ENCODE peak calls at places on chromosomes 5 and 9, in six cellular contexts. One of them, this sample, is unnamed.

GRCh38 chr5:9166202-9167147 is 379.4 kb downstream of the SEMA5A start:
- DNase-seq in OCI-LY7: no peak
- DNase-seq in HepG2: no peak
- DNase-seq in GM12865: no peak
- DNase-seq in astrocyte of the spinal cord: no peak
- DNase-seq in lower lobe of right lung: no peak
- DNase-seq in this sample: no peak

GRCh38 chr5:74641014-74641777 is 668 bp upstream of the ENC1 start:
- DNase-seq in OCI-LY7: peak
- DNase-seq in HepG2: peak
- DNase-seq in GM12865: peak
- DNase-seq in astrocyte of the spinal cord: peak
- DNase-seq in lower lobe of right lung: peak
- DNase-seq in this sample: peak

GRCh38 chr9:85743290-85744128 is 1.8 kb upstream of the AGTPBP1 start:
- DNase-seq in OCI-LY7: no peak
- DNase-seq in HepG2: peak
- DNase-seq in GM12865: no peak
- DNase-seq in astrocyte of the spinal cord: peak
- DNase-seq in lower lobe of right lung: peak
- DNase-seq in this sample: no peak

GRCh38 chr9:78130853-78131252 is 99.2 kb upstream of the GNAQ start:
- DNase-seq in OCI-LY7: no peak
- DNase-seq in HepG2: no peak
- DNase-seq in GM12865: no peak
- DNase-seq in astrocyte of the spinal cord: no peak
- DNase-seq in lower lobe of right lung: no peak
- DNase-seq in this sample: no peak

GRCh38 chr9:97293207-97293721 is 14.2 kb upstream of the CCDC180 start:
- DNase-seq in OCI-LY7: no peak
- DNase-seq in HepG2: peak
- DNase-seq in GM12865: no peak
- DNase-seq in astrocyte of the spinal cord: peak
- DNase-seq in lower lobe of right lung: no peak
- DNase-seq in this sample: no peak

GRCh38 chr9:85041737-85042136 is 372.2 kb downstream of the NTRK2 start:
- DNase-seq in OCI-LY7: no peak
- DNase-seq in HepG2: no peak
- DNase-seq in GM12865: no peak
- DNase-seq in astrocyte of the spinal cord: no peak
- DNase-seq in lower lobe of right lung: no peak
- DNase-seq in this sample: no peak

GRCh38 chr9:37908698-37909186 is 4.8 kb upstream of the SLC25A51 start:
- DNase-seq in OCI-LY7: no peak
- DNase-seq in HepG2: peak
- DNase-seq in GM12865: no peak
- DNase-seq in astrocyte of the spinal cord: peak
- DNase-seq in lower lobe of right lung: no peak
- DNase-seq in this sample: no peak

GRCh38 chr5:149936700-149937091 is 7.9 kb downstream of the PDE6A start:
- DNase-seq in OCI-LY7: no peak
- DNase-seq in HepG2: no peak
- DNase-seq in GM12865: no peak
- DNase-seq in astrocyte of the spinal cord: peak
- DNase-seq in lower lobe of right lung: no peak
- DNase-seq in this sample: no peak

GRCh38 chr5:107705390-107706014 is 34.8 kb upstream of the EFNA5 start:
- DNase-seq in OCI-LY7: no peak
- DNase-seq in HepG2: no peak
- DNase-seq in GM12865: peak
- DNase-seq in astrocyte of the spinal cord: peak
- DNase-seq in lower lobe of right lung: no peak
- DNase-seq in this sample: no peak
- H3K4me3 ChIP-seq in OCI-LY7: no peak
- H3K4me3 ChIP-seq in HepG2: no peak
- H3K4me3 ChIP-seq in GM12865: no peak
- H3K4me3 ChIP-seq in astrocyte of the spinal cord: peak
- H3K4me3 ChIP-seq in lower lobe of right lung: no peak
- H3K4me3 ChIP-seq in this sample: no peak

GRCh38 chr5:172758077-172758835 is 12.7 kb downstream of the DUSP1 start:
- DNase-seq in OCI-LY7: no peak
- DNase-seq in HepG2: no peak
- DNase-seq in GM12865: no peak
- DNase-seq in astrocyte of the spinal cord: peak
- DNase-seq in lower lobe of right lung: no peak
- DNase-seq in this sample: no peak
- H3K4me3 ChIP-seq in OCI-LY7: no peak
- H3K4me3 ChIP-seq in HepG2: peak
- H3K4me3 ChIP-seq in GM12865: no peak
- H3K4me3 ChIP-seq in astrocyte of the spinal cord: no peak
- H3K4me3 ChIP-seq in lower lobe of right lung: no peak
- H3K4me3 ChIP-seq in this sample: no peak

GRCh38 chr9:133349965-133350624 is 2.1 kb downstream of the RPL7A start:
- DNase-seq in OCI-LY7: no peak
- DNase-seq in HepG2: no peak
- DNase-seq in GM12865: no peak
- DNase-seq in astrocyte of the spinal cord: no peak
- DNase-seq in lower lobe of right lung: no peak
- DNase-seq in this sample: no peak
- H3K4me3 ChIP-seq in OCI-LY7: peak
- H3K4me3 ChIP-seq in HepG2: peak
- H3K4me3 ChIP-seq in GM12865: peak
- H3K4me3 ChIP-seq in astrocyte of the spinal cord: peak
- H3K4me3 ChIP-seq in lower lobe of right lung: no peak
- H3K4me3 ChIP-seq in this sample: no peak

GRCh38 chr9:14051459-14051858 is 262.5 kb downstream of the NFIB start:
- DNase-seq in OCI-LY7: no peak
- DNase-seq in HepG2: no peak
- DNase-seq in GM12865: no peak
- DNase-seq in astrocyte of the spinal cord: peak
- DNase-seq in lower lobe of right lung: no peak
- DNase-seq in this sample: no peak

GRCh38 chr9:14052346-14052745 is 261.6 kb downstream of the NFIB start:
- DNase-seq in OCI-LY7: no peak
- DNase-seq in HepG2: no peak
- DNase-seq in GM12865: no peak
- DNase-seq in astrocyte of the spinal cord: no peak
- DNase-seq in lower lobe of right lung: no peak
- DNase-seq in this sample: no peak

GRCh38 chr9:14058078-14058688 is 255.8 kb downstream of the NFIB start:
- DNase-seq in OCI-LY7: no peak
- DNase-seq in HepG2: no peak
- DNase-seq in GM12865: no peak
- DNase-seq in astrocyte of the spinal cord: no peak
- DNase-seq in lower lobe of right lung: no peak
- DNase-seq in this sample: no peak

GRCh38 chr9:14057347-14058077 is 256.4 kb downstream of the NFIB start:
- DNase-seq in OCI-LY7: no peak
- DNase-seq in HepG2: no peak
- DNase-seq in GM12865: no peak
- DNase-seq in astrocyte of the spinal cord: no peak
- DNase-seq in lower lobe of right lung: no peak
- DNase-seq in this sample: no peak

DNA sequence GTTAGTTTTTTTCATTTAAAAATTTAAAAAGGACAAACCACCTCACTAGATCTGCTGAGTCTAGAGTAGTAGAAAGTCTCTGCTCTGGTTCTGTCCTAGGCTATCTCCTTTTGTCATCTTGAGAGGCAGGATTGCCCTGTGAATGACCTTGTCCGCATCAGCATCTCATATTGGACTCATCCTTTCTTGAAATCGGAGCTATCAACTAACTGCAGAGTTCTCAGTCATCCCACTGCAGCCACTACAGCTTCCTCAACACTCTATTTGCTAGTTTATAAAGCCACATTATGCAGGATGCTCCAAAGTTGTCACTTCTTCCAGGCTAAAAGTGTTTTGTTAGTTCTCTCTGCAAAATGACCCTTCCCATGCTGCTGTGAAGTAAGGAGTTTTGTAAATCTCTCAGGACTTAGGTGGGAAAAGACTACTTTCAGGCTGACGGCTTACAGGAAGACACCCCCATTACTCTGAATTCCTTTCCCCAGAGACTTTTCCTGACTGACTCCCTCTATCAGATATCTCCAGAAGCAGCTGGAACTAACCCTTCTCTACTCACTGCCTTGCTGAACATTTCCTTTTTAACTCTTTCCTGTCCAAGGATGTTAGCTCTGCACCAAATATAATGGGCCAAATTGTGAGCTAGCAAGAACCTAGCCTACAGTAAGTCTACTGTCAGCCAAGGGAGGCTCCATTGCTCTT is 257.6 kb downstream of the NFIB start:
- DNase-seq in OCI-LY7: no peak
- DNase-seq in HepG2: no peak
- DNase-seq in GM12865: no peak
- DNase-seq in astrocyte of the spinal cord: no peak
- DNase-seq in lower lobe of right lung: no peak
- DNase-seq in this sample: no peak
- H3K4me3 ChIP-seq in OCI-LY7: no peak
- H3K4me3 ChIP-seq in HepG2: no peak
- H3K4me3 ChIP-seq in GM12865: no peak
- H3K4me3 ChIP-seq in astrocyte of the spinal cord: no peak
- H3K4me3 ChIP-seq in lower lobe of right lung: no peak
- H3K4me3 ChIP-seq in this sample: no peak

GRCh38 chr5:181052526-181052927 is 12.5 kb downstream of the BTNL9 start:
- DNase-seq in OCI-LY7: peak
- DNase-seq in HepG2: no peak
- DNase-seq in GM12865: peak
- DNase-seq in astrocyte of the spinal cord: no peak
- DNase-seq in lower lobe of right lung: no peak
- DNase-seq in this sample: no peak

GRCh38 chr5:181052928-181053759 is 13.1 kb downstream of the BTNL9 start:
- DNase-seq in OCI-LY7: peak
- DNase-seq in HepG2: no peak
- DNase-seq in GM12865: peak
- DNase-seq in astrocyte of the spinal cord: no peak
- DNase-seq in lower lobe of right lung: no peak
- DNase-seq in this sample: no peak

GRCh38 chr5:181054871-181055494 is 14.9 kb downstream of the BTNL9 start:
- DNase-seq in OCI-LY7: no peak
- DNase-seq in HepG2: no peak
- DNase-seq in GM12865: no peak
- DNase-seq in astrocyte of the spinal cord: no peak
- DNase-seq in lower lobe of right lung: no peak
- DNase-seq in this sample: no peak

GRCh38 chr5:181054138-181054537 is 14.1 kb downstream of the BTNL9 start:
- DNase-seq in OCI-LY7: no peak
- DNase-seq in HepG2: no peak
- DNase-seq in GM12865: no peak
- DNase-seq in astrocyte of the spinal cord: no peak
- DNase-seq in lower lobe of right lung: no peak
- DNase-seq in this sample: no peak

DNA sequence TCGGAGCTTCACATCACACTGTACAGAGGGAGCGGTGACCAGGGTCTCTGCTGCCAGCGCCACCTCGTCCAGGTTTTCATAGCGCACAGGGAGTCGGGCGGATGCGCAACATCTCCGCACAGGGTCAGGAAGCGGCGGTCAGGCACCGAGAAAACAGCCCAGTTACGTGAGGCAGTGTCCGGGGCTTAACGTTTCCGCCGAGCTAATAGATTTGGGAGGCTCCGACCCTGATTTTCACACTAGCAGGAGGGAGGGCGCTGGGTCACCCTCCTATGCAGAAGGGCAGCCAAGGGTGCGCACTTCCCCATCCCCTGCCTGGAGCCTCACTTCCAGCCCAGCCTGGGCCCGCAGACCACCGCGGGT is 13.7 kb downstream of the BTNL9 start:
- DNase-seq in OCI-LY7: peak
- DNase-seq in HepG2: no peak
- DNase-seq in GM12865: peak
- DNase-seq in astrocyte of the spinal cord: no peak
- DNase-seq in lower lobe of right lung: no peak
- DNase-seq in this sample: no peak
- H3K4me3 ChIP-seq in OCI-LY7: peak
- H3K4me3 ChIP-seq in HepG2: no peak
- H3K4me3 ChIP-seq in GM12865: peak
- H3K4me3 ChIP-seq in astrocyte of the spinal cord: peak
- H3K4me3 ChIP-seq in lower lobe of right lung: peak
- H3K4me3 ChIP-seq in this sample: peak

GRCh38 chr5:138611295-138612220 is 36.4 kb upstream of the HSPA9 start:
- DNase-seq in OCI-LY7: no peak
- DNase-seq in HepG2: no peak
- DNase-seq in GM12865: no peak
- DNase-seq in astrocyte of the spinal cord: no peak
- DNase-seq in lower lobe of right lung: no peak
- DNase-seq in this sample: no peak

GRCh38 chr5:138615461-138615860 is 40.3 kb upstream of the HSPA9 start:
- DNase-seq in OCI-LY7: no peak
- DNase-seq in HepG2: no peak
- DNase-seq in GM12865: no peak
- DNase-seq in astrocyte of the spinal cord: no peak
- DNase-seq in lower lobe of right lung: no peak
- DNase-seq in this sample: no peak

GRCh38 chr5:138605254-138605972 is 30.2 kb upstream of the HSPA9 start:
- DNase-seq in OCI-LY7: peak
- DNase-seq in HepG2: no peak
- DNase-seq in GM12865: peak
- DNase-seq in astrocyte of the spinal cord: no peak
- DNase-seq in lower lobe of right lung: no peak
- DNase-seq in this sample: no peak

GRCh38 chr5:138606378-138606777 is 31.2 kb upstream of the HSPA9 start:
- DNase-seq in OCI-LY7: no peak
- DNase-seq in HepG2: no peak
- DNase-seq in GM12865: no peak
- DNase-seq in astrocyte of the spinal cord: no peak
- DNase-seq in lower lobe of right lung: no peak
- DNase-seq in this sample: no peak

DNA sequence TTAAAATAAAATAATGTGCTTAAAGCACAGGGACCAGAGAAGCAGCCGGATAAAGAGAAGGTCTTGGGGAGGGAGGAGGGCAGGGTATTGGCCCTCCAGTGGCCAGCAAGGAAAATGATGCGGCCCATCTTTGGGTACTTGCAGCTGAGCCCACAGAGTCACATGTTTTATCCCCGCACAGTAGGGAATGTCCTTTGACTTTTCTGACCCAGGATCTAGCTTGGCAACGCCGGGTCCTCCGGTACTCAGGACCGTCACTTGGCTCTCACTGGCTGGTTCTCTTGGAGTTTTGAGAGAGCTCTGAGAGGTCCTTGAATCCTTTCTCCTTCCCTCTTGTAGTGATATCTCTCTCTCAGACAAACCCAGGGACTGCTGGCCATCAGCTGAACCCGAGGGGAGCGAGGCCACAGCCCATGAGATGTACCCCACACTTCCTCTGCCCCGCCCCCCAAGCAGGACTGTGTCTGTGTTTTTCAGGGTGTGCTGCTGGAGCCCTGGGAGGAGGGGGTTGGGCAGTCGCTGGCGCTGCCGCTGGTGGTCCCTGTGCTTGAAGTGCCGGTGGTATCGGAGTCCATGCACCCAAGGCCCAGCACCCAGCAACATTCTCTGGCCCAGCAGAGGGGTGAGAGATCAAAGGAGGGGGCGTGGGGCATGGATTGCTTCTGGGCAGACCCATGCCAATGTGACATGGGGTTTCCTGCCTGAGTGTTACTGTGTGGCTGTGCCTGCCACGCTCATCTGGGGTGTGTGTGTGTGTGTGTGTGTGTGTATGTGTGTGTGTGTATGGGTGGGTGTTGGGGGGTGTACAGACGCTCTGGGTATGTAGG is 35.5 kb upstream of the HSPA9 start:
- DNase-seq in OCI-LY7: no peak
- DNase-seq in HepG2: no peak
- DNase-seq in GM12865: no peak
- DNase-seq in astrocyte of the spinal cord: no peak
- DNase-seq in lower lobe of right lung: no peak
- DNase-seq in this sample: no peak
- H3K4me3 ChIP-seq in OCI-LY7: no peak
- H3K4me3 ChIP-seq in HepG2: peak
- H3K4me3 ChIP-seq in GM12865: no peak
- H3K4me3 ChIP-seq in astrocyte of the spinal cord: peak
- H3K4me3 ChIP-seq in lower lobe of right lung: no peak
- H3K4me3 ChIP-seq in this sample: no peak

GRCh38 chr5:156628421-156628820 is 221.7 kb upstream of the PPP1R2B start:
- DNase-seq in OCI-LY7: no peak
- DNase-seq in HepG2: no peak
- DNase-seq in GM12865: no peak
- DNase-seq in astrocyte of the spinal cord: no peak
- DNase-seq in lower lobe of right lung: no peak
- DNase-seq in this sample: no peak
- H3K4me3 ChIP-seq in OCI-LY7: no peak
- H3K4me3 ChIP-seq in HepG2: no peak
- H3K4me3 ChIP-seq in GM12865: no peak
- H3K4me3 ChIP-seq in astrocyte of the spinal cord: no peak
- H3K4me3 ChIP-seq in lower lobe of right lung: no peak
- H3K4me3 ChIP-seq in this sample: no peak